ENCODE peak calls at places on chromosomes 1 and 21, in five cellular contexts. W, Z, R, T and J are unnamed samples.

GRCh38 chr1:93253471-93253870 is 72.9 kb downstream of the CCDC18 start:
- DNase-seq in W (no peak), Z (no peak), R (no peak), T (no peak), J (no peak)

GRCh38 chr21:34077888-34078287 is 4.5 kb downstream of the MRPS6 start:
- DNase-seq in W (no peak), Z (no peak), R (no peak), T (no peak), J (no peak)

GRCh38 chr1:10507111-10507879 is 32.5 kb downstream of the PEX14 start:
- DNase-seq in W (peak), Z (peak), R (peak), T (no peak), J (peak)

GRCh38 chr1:110187139-110187890 is 22.8 kb upstream of the KCNC4 start:
- DNase-seq in W (no peak), Z (no peak), R (no peak), T (no peak), J (peak)

GRCh38 chr1:211781260-211781659 is 49.3 kb downstream of the LPGAT1 start:
- DNase-seq in W (no peak), Z (no peak), R (no peak), T (no peak), J (no peak)

GRCh38 chr1:165858928-165859845 is 31.8 kb downstream of the UCK2 start:
- DNase-seq in W (no peak), Z (no peak), R (no peak), T (no peak), J (no peak)

GRCh38 chr1:3368711-3369436 is 85.6 kb upstream of the ARHGEF16 start:
- DNase-seq in W (no peak), Z (no peak), R (no peak), T (no peak), J (no peak)

GRCh38 chr1:117570988-117571409 is 34.8 kb upstream of the TENT5C start:
- DNase-seq in W (no peak), Z (no peak), R (peak), T (no peak), J (no peak)

GRCh38 chr1:34690269-34690668 is 64.6 kb upstream of the GJB5 start:
- DNase-seq in W (no peak), Z (no peak), R (no peak), T (no peak), J (no peak)

GRCh38 chr1:22250724-22251123 is 107.8 kb upstream of the WNT4 start:
- DNase-seq in W (no peak), Z (no peak), R (no peak), T (no peak), J (no peak)

GRCh38 chr1:223748405-223748772 is 36.0 kb downstream of the CAPN2 start:
- DNase-seq in W (no peak), Z (no peak), R (no peak), T (no peak), J (no peak)

GRCh38 chr1:219090618-219091017 is 83.1 kb upstream of the LYPLAL1 start:
- DNase-seq in W (no peak), Z (no peak), R (no peak), T (no peak), J (no peak)

GRCh38 chr1:118483245-118484006 is 298.4 kb upstream of the SPAG17 start:
- DNase-seq in W (no peak), Z (no peak), R (no peak), T (no peak), J (no peak)

GRCh38 chr1:86648255-86648654 is 56.1 kb upstream of the SH3GLB1 start:
- DNase-seq in W (no peak), Z (no peak), R (no peak), T (no peak), J (peak)

GRCh38 chr1:240385985-240386978 is 225.7 kb downstream of the GREM2 start:
- DNase-seq in W (no peak), Z (no peak), R (no peak), T (no peak), J (no peak)

GRCh38 chr1:31954607-31955283 is 16.6 kb upstream of the PTP4A2 start:
- DNase-seq in W (peak), Z (peak), R (no peak), T (no peak), J (no peak)

GRCh38 chr1:76330993-76331603 is 256.6 kb downstream of the ST6GALNAC3 start:
- DNase-seq in W (peak), Z (peak), R (peak), T (no peak), J (peak)

GRCh38 chr21:28256420-28256831 is 736.3 kb downstream of the LTN1 start:
- DNase-seq in W (peak), Z (no peak), R (peak), T (no peak), J (no peak)

GRCh38 chr1:209491031-209491430 is 92.5 kb upstream of the CAMK1G start:
- DNase-seq in W (no peak), Z (no peak), R (no peak), T (no peak), J (no peak)

GRCh38 chr21:25039461-25040380 is 567.6 kb downstream of the MRPL39 start:
- DNase-seq in W (no peak), Z (no peak), R (no peak), T (peak), J (no peak)

GRCh38 chr1:52669696-52670095 is 28.5 kb downstream of the COA7 start:
- DNase-seq in W (no peak), Z (no peak), R (no peak), T (no peak), J (no peak)

GRCh38 chr1:213572939-213573647 is 414.7 kb upstream of the PROX1 start:
- DNase-seq in W (peak), Z (no peak), R (no peak), T (no peak), J (no peak)

GRCh38 chr1:101200513-101200912 is 36.3 kb upstream of the S1PR1 start:
- DNase-seq in W (no peak), Z (no peak), R (no peak), T (no peak), J (no peak)

GRCh38 chr1:24443241-24443656 is 27.6 kb downstream of the NIPAL3 start:
- DNase-seq in W (no peak), Z (no peak), R (no peak), T (no peak), J (no peak)

GRCh38 chr1:42439940-42440339 is 15.9 kb downstream of the ZMYND12 start:
- DNase-seq in W (peak), Z (no peak), R (no peak), T (no peak), J (no peak)

GRCh38 chr1:114075546-114076249 is 78.0 kb downstream of the SYT6 start:
- DNase-seq in W (no peak), Z (no peak), R (no peak), T (peak), J (no peak)

GRCh38 chr1:28180310-28181305 is 4.1 kb upstream of the PTAFR start:
- DNase-seq in W (no peak), Z (no peak), R (no peak), T (no peak), J (peak)

GRCh38 chr1:36163426-36163825 is 7.5 kb downstream of the MAP7D1 start:
- DNase-seq in W (no peak), Z (no peak), R (no peak), T (no peak), J (no peak)

GRCh38 chr1:157566484-157567300 is 14.4 kb upstream of the FCRL5 start:
- DNase-seq in W (no peak), Z (no peak), R (no peak), T (peak), J (no peak)

GRCh38 chr21:31902438-31902837 is 29.6 kb downstream of the HUNK start:
- DNase-seq in W (no peak), Z (no peak), R (no peak), T (no peak), J (no peak)

GRCh38 chr1:190479537-190479936 is 1.9 kb upstream of the BRINP3 start:
- DNase-seq in W (no peak), Z (no peak), R (no peak), T (no peak), J (peak)

GRCh38 chr1:202852163-202852904 is 36.6 kb downstream of the RABIF start:
- DNase-seq in W (peak), Z (peak), R (peak), T (no peak), J (peak)

GRCh38 chr1:164320780-164321683 is 238.0 kb upstream of the PBX1 start:
- DNase-seq in W (no peak), Z (no peak), R (peak), T (no peak), J (no peak)

GRCh38 chr1:154711416-154711815 is 103.4 kb upstream of the ADAR start:
- DNase-seq in W (no peak), Z (no peak), R (no peak), T (no peak), J (no peak)

GRCh38 chr1:29394521-29394921 is 158.2 kb downstream of the PTPRU start:
- DNase-seq in W (no peak), Z (no peak), R (no peak), T (no peak), J (no peak)

GRCh38 chr1:87084247-87084836 is 169.9 kb downstream of the HS2ST1 start:
- DNase-seq in W (peak), Z (no peak), R (peak), T (no peak), J (no peak)

GRCh38 chr1:184223216-184223615 is 163.6 kb upstream of the C1orf21 start:
- DNase-seq in W (no peak), Z (no peak), R (no peak), T (no peak), J (no peak)

GRCh38 chr21:36134820-36135390 is at the start of gene CBR3:
- DNase-seq in W (no peak), Z (no peak), R (peak), T (no peak), J (peak)

DNA sequence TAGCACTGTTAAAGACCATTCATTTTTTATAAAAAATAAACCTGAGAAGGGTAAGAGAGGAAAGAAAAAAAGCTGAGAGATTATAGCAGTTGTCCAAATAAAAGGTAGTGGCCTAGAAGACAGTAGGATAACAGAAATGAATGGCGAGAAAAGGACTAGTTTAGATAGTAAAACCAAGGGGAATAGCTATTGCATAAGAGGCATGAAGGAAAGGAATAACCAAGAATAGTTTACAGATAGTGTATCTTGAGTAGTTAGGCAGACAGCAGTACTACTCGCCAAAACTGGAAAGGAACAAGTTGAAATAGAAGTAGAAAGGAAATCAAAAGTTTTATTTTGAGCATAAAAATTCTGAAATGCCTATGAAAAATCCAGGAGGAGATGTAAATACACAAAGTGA is 70.5 kb downstream of the EIF4G3 start:
- DNase-seq in W (no peak), Z (no peak), R (no peak), T (no peak), J (no peak)
- TF ChIP-seq FOXM1 in W (no peak), Z (no peak), R (no peak), T (no peak), J (no peak)

GRCh38 chr21:41817228-41817627 is 50.4 kb upstream of the RIPK4 start:
- DNase-seq in W (peak), Z (peak), R (peak), T (no peak), J (peak)
- TF ChIP-seq FOXM1 in W (no peak), Z (no peak), R (no peak), T (no peak), J (no peak)

GRCh38 chr1:50335036-50335435 is 88.2 kb downstream of the DMRTA2 start:
- DNase-seq in W (no peak), Z (no peak), R (peak), T (no peak), J (no peak)

GRCh38 chr1:50329332-50329932 is 93.8 kb downstream of the DMRTA2 start:
- DNase-seq in W (no peak), Z (no peak), R (peak), T (no peak), J (no peak)

GRCh38 chr1:50335914-50336313 is 87.3 kb downstream of the DMRTA2 start:
- DNase-seq in W (no peak), Z (no peak), R (peak), T (no peak), J (no peak)

GRCh38 chr1:50333595-50333974 is 89.7 kb downstream of the DMRTA2 start:
- DNase-seq in W (no peak), Z (peak), R (peak), T (no peak), J (peak)

DNA sequence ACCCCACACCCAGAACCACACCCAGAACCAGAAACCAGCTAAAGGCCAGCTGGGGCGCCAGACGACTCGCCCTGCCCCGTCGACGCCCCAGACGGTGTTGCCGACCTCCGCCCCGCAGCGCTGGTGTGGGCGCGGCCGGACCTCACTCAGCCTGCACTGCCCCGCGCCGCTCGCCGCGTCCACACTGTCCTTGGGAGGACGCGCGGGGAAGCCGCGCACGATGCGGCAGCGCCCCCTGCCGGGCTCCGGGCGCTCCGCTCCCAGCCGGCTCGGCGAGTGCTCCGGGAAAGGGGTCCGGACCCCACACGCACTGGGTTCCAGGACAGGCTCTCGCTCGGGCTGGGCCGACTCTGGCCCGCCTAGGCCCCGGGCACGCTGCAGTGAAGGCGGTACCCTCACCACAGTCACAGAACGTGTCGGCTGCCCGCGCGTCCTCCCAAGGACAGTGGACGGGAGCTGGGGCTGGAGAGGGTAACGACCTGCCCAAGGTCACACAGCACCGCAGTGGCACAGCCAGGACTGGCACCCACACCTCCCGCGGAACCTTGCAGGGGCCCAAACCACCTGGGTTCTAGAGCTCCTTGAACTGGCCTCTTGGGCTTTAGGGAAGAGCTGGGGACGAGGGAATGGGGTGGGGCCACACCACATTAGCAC is 90.2 kb downstream of the DMRTA2 start:
- DNase-seq in W (peak), Z (peak), R (peak), T (no peak), J (peak)
- TF ChIP-seq FOXM1 in W (no peak), Z (no peak), R (no peak), T (no peak), J (no peak)

GRCh38 chr1:44361478-44361877 is 6.4 kb upstream of the ERI3 start:
- DNase-seq in W (no peak), Z (peak), R (no peak), T (no peak), J (peak)
- TF ChIP-seq FOXM1 in W (no peak), Z (no peak), R (no peak), T (no peak), J (no peak)

GRCh38 chr1:18532390-18533170 is 51.9 kb downstream of the KLHDC7A start:
- DNase-seq in W (no peak), Z (no peak), R (no peak), T (no peak), J (no peak)
- TF ChIP-seq FOXM1 in W (no peak), Z (no peak), R (no peak), T (no peak), J (no peak)

GRCh38 chr21:46079357-46080170 is 18.3 kb upstream of the COL6A2 start:
- DNase-seq in W (no peak), Z (no peak), R (peak), T (no peak), J (no peak)

GRCh38 chr21:46078984-46079356 is 18.9 kb upstream of the COL6A2 start:
- DNase-seq in W (no peak), Z (no peak), R (no peak), T (no peak), J (no peak)

GRCh38 chr21:46077674-46078101 is 20.2 kb upstream of the COL6A2 start:
- DNase-seq in W (no peak), Z (no peak), R (no peak), T (no peak), J (no peak)

GRCh38 chr21:46080171-46081021 is 17.5 kb upstream of the COL6A2 start:
- DNase-seq in W (no peak), Z (no peak), R (peak), T (no peak), J (no peak)

GRCh38 chr21:46078322-46078981 is 19.5 kb upstream of the COL6A2 start:
- DNase-seq in W (no peak), Z (no peak), R (no peak), T (no peak), J (no peak)
- TF ChIP-seq FOXM1 in W (no peak), Z (no peak), R (no peak), T (no peak), J (no peak)